ENCODE peak calls at places on chromosome 22, in eight cellular contexts. D is sigmoid colon, V is HL-60, B is brain microvascular endothelial cell, F is left lung, I is cardiac muscle cell, U is lower lobe of right lung, N is spleen. Z is an unnamed sample.

GRCh38 chr22:46012881-46013281 is 35.9 kb upstream of the WNT7B start:
- DNase-seq in F (peak), U (peak), I (no peak), D (no peak), B (no peak), N (peak), V (no peak), Z (peak)

GRCh38 chr22:29260601-29261315 is 7.0 kb downstream of the RHBDD3 start:
- DNase-seq in F (no peak), I (no peak), D (no peak), N (peak), V (no peak), U (no peak), B (no peak), Z (no peak)

GRCh38 chr22:36916034-36916433 is 2.6 kb downstream of the CSF2RB start:
- DNase-seq in D (no peak), F (no peak), N (no peak), V (no peak), U (no peak), B (no peak), I (no peak), Z (no peak)

GRCh38 chr22:41382098-41382578 is 396 bp downstream of the TEF start:
- DNase-seq in B (no peak), F (peak), U (peak), D (peak), I (no peak), N (no peak), V (peak), Z (peak)

GRCh38 chr22:36211237-36211881 is 9.8 kb upstream of the APOL4 start:
- DNase-seq in U (no peak), N (no peak), F (no peak), D (no peak), V (peak), B (peak), I (peak), Z (no peak)

GRCh38 chr22:49992921-49993648 is 19.5 kb downstream of the IL17REL start:
- DNase-seq in D (peak), I (peak), U (peak), N (peak), V (peak), B (peak), F (peak), Z (no peak)

GRCh38 chr22:24775769-24776492 is 1.4 kb upstream of the PIWIL3 start:
- DNase-seq in V (no peak), B (peak), N (no peak), F (no peak), U (no peak), I (peak), D (no peak), Z (no peak)

GRCh38 chr22:49869855-49870712 is 16.4 kb downstream of the ZBED4 start:
- DNase-seq in D (no peak), V (no peak), U (no peak), I (no peak), B (no peak), F (no peak), N (no peak), Z (no peak)

GRCh38 chr22:36369922-36370781 is 17.6 kb downstream of the MYH9 start:
- DNase-seq in V (peak), D (peak), U (peak), I (peak), B (no peak), N (peak), F (peak), Z (no peak)

GRCh38 chr22:37570661-37570976 is 9.3 kb downstream of the LGALS2 start:
- DNase-seq in U (no peak), N (no peak), V (no peak), F (no peak), D (no peak), B (no peak), I (no peak), Z (no peak)

GRCh38 chr22:29481265-29482000 is 1.4 kb downstream of the NEFH start:
- DNase-seq in N (no peak), D (no peak), F (no peak), V (peak), I (peak), B (no peak), U (no peak), Z (no peak)

DNA sequence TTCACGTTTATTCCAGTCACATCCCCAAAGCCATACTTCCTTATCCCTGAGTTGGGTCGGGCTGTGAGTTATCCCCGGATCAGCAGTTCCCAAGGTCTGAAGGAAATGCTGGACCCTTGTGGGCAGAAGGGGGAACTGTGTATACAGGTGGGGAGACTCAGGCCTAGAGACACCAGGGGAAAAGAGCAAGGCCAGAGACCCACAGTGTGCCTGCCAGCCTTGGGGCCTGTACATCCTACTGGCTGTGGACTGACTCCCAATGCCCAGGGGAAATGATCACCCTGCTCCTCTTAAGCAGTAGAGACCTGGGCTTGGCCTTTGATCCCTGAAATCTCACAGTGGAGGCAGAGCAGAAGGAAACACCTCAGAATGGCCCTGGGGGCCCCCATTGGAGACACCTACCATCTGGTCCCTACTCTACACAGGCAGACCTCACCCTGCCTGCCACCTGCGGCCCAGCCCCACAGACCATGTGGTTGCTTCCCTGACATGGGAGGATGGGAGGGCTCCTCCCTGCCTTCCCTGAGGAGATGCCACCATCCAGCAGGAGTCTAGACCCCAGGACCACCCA is 1.3 kb downstream of the SELENOM start:
- DNase-seq in U (no peak), N (peak), D (peak), V (no peak), F (peak), I (no peak), B (no peak), Z (peak)
- H3K4me3 ChIP-seq in U (peak), N (peak), D (peak), V (no peak), F (peak), I (no peak), B (peak), Z (peak)

DNA sequence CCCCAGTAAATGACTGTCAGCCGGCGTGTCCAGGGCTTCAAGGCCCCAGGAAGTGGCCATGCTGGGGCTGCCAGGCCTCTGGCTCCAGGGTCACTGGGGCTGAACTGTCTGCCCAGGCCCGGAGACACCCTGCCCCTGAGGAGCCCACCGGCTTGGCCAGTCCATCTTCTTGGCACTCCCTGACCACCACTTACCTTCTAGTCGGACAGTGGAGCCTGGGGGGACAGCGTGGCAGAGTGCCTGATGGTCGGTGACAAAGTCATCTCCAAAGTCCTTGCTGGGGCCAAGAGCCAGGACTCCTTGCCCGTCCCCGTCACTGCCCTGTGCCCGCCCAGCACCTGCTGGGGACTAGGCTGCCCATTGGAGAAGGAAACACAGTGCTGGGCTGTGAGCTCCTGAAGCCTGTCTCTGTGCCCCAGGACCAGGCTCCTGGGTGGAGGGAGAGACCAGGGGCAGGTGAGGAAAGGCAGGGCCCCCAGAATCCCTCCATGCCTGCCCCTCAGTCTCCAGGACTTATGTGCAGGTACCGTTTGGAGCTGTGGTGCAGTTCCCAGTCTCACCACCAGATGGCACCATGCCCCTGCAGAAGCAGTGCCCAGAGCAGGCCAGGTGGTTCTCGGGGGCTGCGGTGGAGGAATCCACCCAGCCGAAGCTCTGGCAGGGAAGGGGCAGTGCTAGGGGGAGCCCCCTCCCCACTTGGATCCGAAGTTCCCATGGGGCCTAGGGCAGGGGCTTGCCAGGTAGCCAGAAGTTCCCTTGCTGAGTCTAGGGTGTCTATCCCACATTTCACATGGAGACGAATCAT is 6.0 kb upstream of the CCDC188 start:
- DNase-seq in F (peak), V (peak), D (peak), B (peak), U (peak), I (peak), N (peak), Z (peak)
- H3K27ac ChIP-seq in F (no peak), V (no peak), D (no peak), B (no peak), U (no peak), I (no peak), N (no peak), Z (no peak)

DNA sequence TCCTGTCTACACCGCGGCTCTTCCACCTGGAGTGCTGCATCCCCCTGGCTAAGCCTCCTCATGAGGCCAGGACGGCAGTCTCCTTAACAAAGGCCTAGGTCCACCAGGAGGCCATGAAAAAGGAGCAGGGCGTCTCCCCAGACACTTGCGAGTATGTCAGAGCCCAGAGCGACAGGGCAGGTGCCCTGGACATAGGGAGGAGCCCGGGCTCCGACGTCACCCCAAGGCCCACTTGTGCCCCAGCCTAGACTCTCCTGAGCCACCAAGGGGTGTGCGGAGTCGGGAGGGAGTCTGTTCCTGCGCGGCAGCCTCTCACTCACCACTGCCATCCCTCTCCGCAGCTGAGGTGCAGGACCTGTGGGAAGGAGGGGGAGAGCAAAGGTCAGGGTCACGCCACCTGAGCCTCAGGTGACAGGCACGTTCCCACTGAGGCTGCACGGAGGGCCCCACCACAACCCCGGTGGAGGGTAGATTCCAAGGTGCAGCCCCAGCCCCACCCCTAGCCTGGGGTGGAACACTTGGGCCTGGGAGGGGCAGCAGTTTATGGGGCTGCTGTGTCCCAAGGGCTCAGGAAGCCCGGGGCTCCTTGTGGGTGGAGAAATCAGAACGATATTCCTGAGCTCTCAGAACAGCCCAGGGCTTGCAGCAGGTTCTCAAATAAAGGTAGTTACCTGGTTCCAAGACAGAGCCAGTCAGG is 10.6 kb downstream of the PRODH start:
- DNase-seq in I (no peak), F (no peak), U (no peak), V (no peak), D (no peak), N (no peak), B (no peak), Z (no peak)
- TF ChIP-seq CTCF in I (no peak), F (no peak), U (no peak), V (no peak), D (no peak), N (no peak), B (no peak), Z (no peak)

GRCh38 chr22:20393705-20394476 is at the start of gene ZNF74:
- DNase-seq in B (peak), F (peak), V (peak), D (peak), N (peak), I (peak), U (peak), Z (peak)

GRCh38 chr22:20397498-20397897 is 3.5 kb downstream of the ZNF74 start:
- DNase-seq in F (no peak), I (no peak), V (no peak), B (no peak), U (no peak), D (no peak), N (no peak), Z (no peak)

GRCh38 chr22:20396639-20397038 is 2.7 kb downstream of the ZNF74 start:
- DNase-seq in U (no peak), N (no peak), F (no peak), B (peak), D (no peak), I (peak), V (no peak), Z (peak)

GRCh38 chr22:20395897-20396287 is 1.9 kb downstream of the ZNF74 start:
- DNase-seq in B (no peak), V (peak), U (no peak), D (no peak), F (no peak), N (no peak), I (no peak), Z (no peak)

GRCh38 chr22:20395181-20395896 is 1.4 kb downstream of the ZNF74 start:
- DNase-seq in B (no peak), I (no peak), N (no peak), V (peak), D (no peak), F (no peak), U (no peak), Z (peak)
- H3K4me3 ChIP-seq in B (no peak), I (no peak), N (no peak), V (peak), D (peak), F (peak), U (peak), Z (peak)

GRCh38 chr22:39430576-39431150 is 26.1 kb upstream of the MGAT3 start:
- DNase-seq in V (no peak), B (no peak), U (no peak), F (no peak), D (no peak), N (peak), I (no peak), Z (no peak)

GRCh38 chr22:39429916-39430575 is 26.8 kb upstream of the MGAT3 start:
- DNase-seq in F (no peak), D (no peak), V (no peak), I (no peak), N (peak), U (no peak), B (no peak), Z (no peak)

GRCh38 chr22:39432361-39432811 is 24.4 kb upstream of the MGAT3 start:
- DNase-seq in U (no peak), B (no peak), I (no peak), V (no peak), D (no peak), F (no peak), N (peak), Z (no peak)

GRCh38 chr22:39431821-39432251 is 25.0 kb upstream of the MGAT3 start:
- DNase-seq in N (peak), I (peak), V (no peak), D (no peak), B (peak), U (no peak), F (no peak), Z (no peak)

GRCh38 chr22:39431216-39431801 is 25.5 kb upstream of the MGAT3 start:
- DNase-seq in B (no peak), I (no peak), U (no peak), V (no peak), N (peak), D (no peak), F (no peak), Z (no peak)
- H3K27ac ChIP-seq in B (peak), I (no peak), U (peak), V (no peak), N (peak), D (peak), F (peak), Z (peak)

GRCh38 chr22:35024364-35024692 is 41.6 kb upstream of the ISX start:
- DNase-seq in I (no peak), U (no peak), F (no peak), D (no peak), B (no peak), V (no peak), N (no peak), Z (no peak)
- TF ChIP-seq CTCF in I (no peak), U (no peak), F (no peak), D (no peak), B (no peak), V (no peak), N (peak), Z (no peak)

GRCh38 chr22:42992092-42992491 is 22.9 kb downstream of the PACSIN2 start:
- DNase-seq in N (no peak), F (no peak), B (no peak), D (peak), U (no peak), I (no peak), V (no peak), Z (no peak)

GRCh38 chr22:42992886-42993479 is 22.0 kb downstream of the PACSIN2 start:
- DNase-seq in I (no peak), B (no peak), N (no peak), U (no peak), F (no peak), V (peak), D (peak), Z (no peak)

GRCh38 chr22:42994917-42995562 is 19.9 kb downstream of the PACSIN2 start:
- DNase-seq in B (peak), N (no peak), V (peak), U (peak), D (peak), I (peak), F (peak), Z (peak)

GRCh38 chr22:42993651-42994275 is 21.2 kb downstream of the PACSIN2 start:
- DNase-seq in U (no peak), D (peak), I (peak), N (no peak), V (peak), B (no peak), F (no peak), Z (no peak)

DNA sequence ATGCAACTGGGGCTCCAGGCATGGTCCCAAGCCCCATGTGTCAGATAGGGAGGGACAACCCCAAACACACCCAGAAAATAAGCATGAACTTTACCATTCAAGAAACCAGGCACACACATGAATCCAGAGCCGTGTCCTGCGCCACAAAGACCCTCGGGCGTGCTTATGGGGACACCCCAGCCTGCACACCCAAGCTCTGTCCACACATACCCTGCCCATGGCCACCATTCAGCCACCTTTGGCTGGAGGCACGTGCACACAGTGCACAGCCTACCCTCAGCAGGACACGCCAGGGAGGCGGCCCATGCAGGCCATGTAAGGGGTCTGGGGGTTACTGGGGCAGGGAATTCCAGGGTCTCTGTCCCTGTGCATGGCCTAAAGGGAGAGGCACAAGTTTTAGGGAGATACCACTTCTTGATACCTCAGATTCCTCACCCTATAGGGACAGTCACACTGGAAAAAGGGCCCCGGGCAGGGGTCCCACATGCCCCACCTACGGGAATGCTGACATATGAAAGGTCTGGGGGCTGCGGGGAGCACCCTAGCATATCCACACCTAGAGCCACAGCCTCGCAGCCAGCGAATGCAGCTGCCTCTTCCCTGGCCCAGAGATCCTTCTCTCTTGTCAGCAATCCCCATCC is 20.6 kb downstream of the PACSIN2 start:
- DNase-seq in F (no peak), V (no peak), U (no peak), B (no peak), I (no peak), N (no peak), D (peak), Z (no peak)
- H3K4me3 ChIP-seq in F (peak), V (peak), U (peak), B (peak), I (no peak), N (no peak), D (peak), Z (peak)